ENCODE peak calls at places on chromosomes 13 and 19, in seven cellular contexts. P is RWPE2, W is left lung, E is endodermal cell, V is colonic mucosa, N is IMR-90, T is Caco-2. J is an unnamed sample. For H3K4me1, the result is how much of the 10 kb centered on the place peaks cover.

GRCh38 chr19:13778847-13779246 is 4.6 kb downstream of the C19orf53 start:
- DNase-seq in V (no peak), E (no peak), P (no peak), W (no peak), N (no peak), T (no peak), J (no peak)

GRCh38 chr19:18185538-18185937 is 7.5 kb upstream of the MPV17L2 start:
- DNase-seq in E (peak), W (no peak), N (no peak), T (no peak), V (no peak), P (no peak), J (peak)

GRCh38 chr13:99208185-99208584 is 7.5 kb downstream of the UBAC2 start:
- DNase-seq in W (no peak), N (no peak), P (no peak), T (no peak), E (peak), V (peak), J (no peak)

GRCh38 chr13:28611021-28611420 is 47.9 kb upstream of the POMP start:
- DNase-seq in W (no peak), E (no peak), P (no peak), T (no peak), N (peak), V (no peak), J (no peak)

GRCh38 chr13:94251801-94252200 is 227.7 kb downstream of the DCT start:
- DNase-seq in E (no peak), N (peak), T (no peak), P (no peak), W (no peak), V (no peak), J (no peak)

GRCh38 chr19:16191216-16191908 is 6.2 kb downstream of the FAM32A start:
- DNase-seq in V (no peak), P (no peak), W (no peak), E (peak), T (peak), N (no peak), J (no peak)

GRCh38 chr19:53549354-53549753 is 11.4 kb downstream of the ZNF331 start:
- DNase-seq in N (peak), E (no peak), V (no peak), P (no peak), T (no peak), W (no peak), J (no peak)

GRCh38 chr19:48717059-48717395 is 2.5 kb downstream of the MAMSTR start:
- DNase-seq in N (peak), E (no peak), T (no peak), V (no peak), W (no peak), P (no peak), J (no peak)

GRCh38 chr19:45913874-45914830 is at the start of gene NANOS2:
- DNase-seq in T (peak), P (no peak), W (peak), V (no peak), N (no peak), E (peak), J (peak)

GRCh38 chr13:66943530-66943929 is 286.6 kb downstream of the PCDH9 start:
- DNase-seq in P (no peak), N (no peak), W (no peak), T (no peak), V (no peak), E (no peak), J (no peak)

GRCh38 chr19:4007836-4008539 is 452 bp downstream of the PIAS4 start:
- DNase-seq in T (no peak), V (peak), N (no peak), E (peak), W (no peak), P (no peak), J (peak)

GRCh38 chr13:94362411-94362909 is 117.0 kb downstream of the DCT start:
- DNase-seq in W (no peak), V (peak), E (peak), N (peak), T (peak), P (no peak), J (peak)

GRCh38 chr19:55373318-55373992 is 3.2 kb upstream of the TMEM190 start:
- DNase-seq in N (no peak), V (no peak), E (peak), T (peak), W (no peak), P (peak), J (no peak)

GRCh38 chr19:19552811-19553210 is 14.7 kb downstream of the CILP2 start:
- DNase-seq in V (no peak), W (no peak), E (peak), P (peak), N (no peak), T (no peak), J (peak)

GRCh38 chr13:101916108-101916757 is 463.8 kb downstream of the ITGBL1 start:
- DNase-seq in V (no peak), P (no peak), T (no peak), N (no peak), E (peak), W (peak), J (peak)

GRCh38 chr19:39254539-39255345 is 6.1 kb upstream of the IFNL4 start:
- DNase-seq in E (no peak), V (peak), W (no peak), N (no peak), T (peak), P (no peak), J (no peak)

GRCh38 chr19:48348039-48348438 is 15.7 kb downstream of the TMEM143 start:
- DNase-seq in V (no peak), N (no peak), E (no peak), P (no peak), W (no peak), T (no peak), J (no peak)

GRCh38 chr19:45577111-45577905 is 7.3 kb downstream of the OPA3 start:
- DNase-seq in P (peak), W (peak), E (peak), T (peak), V (peak), N (peak), J (no peak)

GRCh38 chr19:43290568-43291359 is 21.4 kb upstream of the PSG9 start:
- DNase-seq in E (no peak), N (no peak), T (no peak), P (no peak), V (no peak), W (no peak), J (no peak)

GRCh38 chr13:32538621-32539246 is at the start of gene N4BP2L2:
- DNase-seq in T (peak), V (peak), W (peak), E (peak), P (peak), N (peak), J (peak)
- TF ChIP-seq CTCF in T (no peak), V (no peak), W (no peak), E (peak), P (peak), N (peak), J (no peak)

DNA sequence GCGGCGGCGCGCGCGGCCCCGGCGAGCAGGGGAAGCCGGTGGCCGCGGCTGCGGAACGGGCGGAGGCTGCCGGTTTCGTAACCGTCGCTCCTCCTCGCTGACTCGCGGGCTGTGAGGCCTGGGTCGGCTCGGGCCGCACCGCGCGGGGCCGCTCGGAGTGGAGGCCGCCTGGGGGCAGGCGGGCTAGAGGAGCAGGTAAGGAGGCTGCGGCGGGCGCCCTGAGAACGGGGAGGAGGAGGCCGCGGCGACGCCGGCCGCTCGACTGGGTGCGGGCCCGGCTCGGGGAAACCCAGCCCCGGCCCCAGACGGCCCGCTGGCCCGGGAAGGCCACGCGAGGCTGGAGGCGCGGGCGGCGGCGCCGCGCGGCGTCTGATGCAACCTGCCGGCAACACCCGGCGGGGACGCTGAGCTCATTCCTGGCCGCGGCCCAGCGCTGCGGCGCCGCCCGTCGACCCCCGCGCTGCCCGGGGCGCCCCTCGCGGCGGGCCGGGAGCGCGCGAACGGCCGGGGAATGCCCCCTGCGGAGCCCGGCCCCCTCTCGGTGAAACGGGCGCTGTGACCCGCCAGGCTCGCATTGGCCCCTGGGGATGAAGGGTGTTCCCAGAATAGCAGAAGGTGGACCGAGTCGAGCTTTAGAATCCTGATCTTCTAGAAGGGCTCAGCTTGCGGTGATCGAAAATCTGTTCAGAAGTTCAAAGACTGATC is at the start of gene CEBPG:
- DNase-seq in T (peak), N (peak), P (no peak), V (no peak), W (peak), E (no peak), J (peak)
- H3K4me1 ChIP-seq in T (under half), N (under half), P (under half), V (under half), W (under half), E (under half), J (under half)

GRCh38 chr13:61204025-61204424 is 211.6 kb downstream of the PCDH20 start:
- DNase-seq in T (no peak), W (no peak), P (no peak), E (no peak), V (no peak), N (no peak), J (no peak)

GRCh38 chr13:61202042-61202441 is 213.6 kb downstream of the PCDH20 start:
- DNase-seq in E (peak), T (no peak), W (no peak), N (no peak), V (no peak), P (no peak), J (peak)
- TF ChIP-seq CTCF in E (no peak), T (no peak), W (no peak), N (no peak), V (no peak), P (no peak), J (no peak)

GRCh38 chr19:1857648-1858326 is 5.6 kb downstream of the KLF16 start:
- DNase-seq in W (no peak), N (no peak), E (no peak), V (peak), T (no peak), P (no peak), J (no peak)
- H3K4me1 ChIP-seq in W (half or more), N (half or more), E (under half), V (half or more), T (under half), P (under half), J (half or more)

DNA sequence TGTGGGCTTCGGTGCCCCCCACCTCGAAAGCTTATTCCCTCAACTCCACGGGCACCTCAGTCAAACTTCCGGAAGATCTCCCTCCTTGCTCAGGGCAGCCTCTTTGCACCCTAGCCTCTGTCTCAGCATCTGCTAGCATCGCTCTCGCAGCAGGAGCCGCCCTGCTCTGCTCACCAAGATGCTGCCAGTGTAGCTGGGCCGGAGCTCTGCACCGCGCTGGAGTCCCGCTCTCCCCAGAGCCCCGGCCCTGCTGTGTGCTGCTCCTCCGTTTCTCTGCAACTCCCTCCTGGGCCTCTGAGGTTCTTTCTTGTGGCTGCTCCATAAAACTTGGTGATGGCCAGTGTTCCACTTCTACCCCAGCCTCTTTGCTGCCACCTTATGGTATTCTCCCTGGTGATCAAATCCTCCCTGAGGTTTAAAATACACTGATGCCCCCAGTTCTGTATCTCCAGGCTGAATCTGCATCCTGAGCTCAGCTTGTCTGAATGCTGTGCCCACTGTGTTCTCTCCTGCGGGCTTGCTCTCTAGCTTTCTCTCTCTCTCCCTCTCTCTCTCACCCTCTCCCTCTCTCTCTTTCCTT is 198.0 kb downstream of the UQCRFS1 start:
- DNase-seq in N (no peak), V (no peak), T (no peak), P (no peak), E (peak), W (no peak), J (no peak)
- TF ChIP-seq CTCF in N (no peak), V (no peak), T (no peak), P (no peak), E (peak), W (no peak), J (no peak)

GRCh38 chr19:33948651-33949335 is 152.1 kb downstream of the KCTD15 start:
- DNase-seq in N (no peak), W (no peak), V (no peak), P (no peak), E (peak), T (no peak), J (no peak)
- H3K4me1 ChIP-seq in N (under half), W (under half), V (under half), P (under half), E (under half), T (under half), J (under half)

GRCh38 chr13:112968380-112968909 is 569 bp upstream of the MCF2L start:
- DNase-seq in V (peak), P (peak), T (peak), N (no peak), E (peak), W (peak), J (peak)
- TF ChIP-seq CTCF in V (no peak), P (no peak), T (peak), N (no peak), E (peak), W (no peak), J (peak)

GRCh38 chr13:21685485-21686064 is 14.7 kb downstream of the FGF9 start:
- DNase-seq in N (no peak), W (no peak), V (no peak), E (no peak), P (no peak), T (no peak), J (no peak)
- H3K4me1 ChIP-seq in N (under half), W (under half), V (under half), E (under half), P (under half), T (under half), J (under half)

GRCh38 chr13:54301085-54301484 is 1272.5 kb downstream of the OLFM4 start:
- DNase-seq in N (no peak), T (no peak), W (no peak), V (no peak), E (no peak), P (no peak), J (peak)
- TF ChIP-seq CTCF in N (no peak), T (no peak), W (no peak), V (no peak), E (peak), P (no peak), J (peak)

J was measured in neural progenitor cell.